ENCODE peak calls at places on chromosome 22, in ten cellular contexts. One of them, this sample, is unnamed.

GRCh38 chr22:27880778-27881394 is 38.2 kb downstream of the PITPNB start:
- DNase-seq in fibroblast of mammary gland: peak
- DNase-seq in NCI-H1417: peak
- DNase-seq in activated T-helper 1 cell treated with Interleukin-2 at 50 U/mL for 16 hours: no peak
- DNase-seq in nephron progenitor cell: peak
- DNase-seq in skeletal muscle cell: peak
- DNase-seq in fibroblast of pulmonary artery: peak
- DNase-seq in NCI-H510A treated with DMSO at 0.1 percent for 48 hours: peak
- DNase-seq in renal cortical epithelial cell: peak
- DNase-seq in mucosa of descending colon: peak
- DNase-seq in this sample: peak

GRCh38 chr22:19901577-19902244 is 39.9 kb upstream of the COMT start:
- DNase-seq in activated T-helper 1 cell treated with Interleukin-2 at 50 U/mL for 16 hours: no peak
- DNase-seq in NCI-H1417: no peak
- DNase-seq in renal cortical epithelial cell: no peak
- DNase-seq in fibroblast of mammary gland: no peak
- DNase-seq in mucosa of descending colon: no peak
- DNase-seq in nephron progenitor cell: no peak
- DNase-seq in NCI-H510A treated with DMSO at 0.1 percent for 48 hours: no peak
- DNase-seq in fibroblast of pulmonary artery: no peak
- DNase-seq in skeletal muscle cell: no peak
- DNase-seq in this sample: no peak

GRCh38 chr22:35812600-35812999 is 94.9 kb downstream of the APOL5 start:
- DNase-seq in NCI-H1417: peak
- DNase-seq in mucosa of descending colon: no peak
- DNase-seq in activated T-helper 1 cell treated with Interleukin-2 at 50 U/mL for 16 hours: no peak
- DNase-seq in NCI-H510A treated with DMSO at 0.1 percent for 48 hours: no peak
- DNase-seq in fibroblast of pulmonary artery: no peak
- DNase-seq in skeletal muscle cell: no peak
- DNase-seq in fibroblast of mammary gland: no peak
- DNase-seq in nephron progenitor cell: no peak
- DNase-seq in renal cortical epithelial cell: no peak
- DNase-seq in this sample: no peak

GRCh38 chr22:26553056-26553752 is 36.7 kb downstream of the TPST2 start:
- DNase-seq in fibroblast of mammary gland: peak
- DNase-seq in NCI-H1417: peak
- DNase-seq in mucosa of descending colon: no peak
- DNase-seq in renal cortical epithelial cell: peak
- DNase-seq in activated T-helper 1 cell treated with Interleukin-2 at 50 U/mL for 16 hours: no peak
- DNase-seq in nephron progenitor cell: no peak
- DNase-seq in NCI-H510A treated with DMSO at 0.1 percent for 48 hours: peak
- DNase-seq in skeletal muscle cell: peak
- DNase-seq in fibroblast of pulmonary artery: peak
- DNase-seq in this sample: peak

GRCh38 chr22:49590381-49590780 is 237.3 kb downstream of the BRD1 start:
- DNase-seq in fibroblast of mammary gland: no peak
- DNase-seq in NCI-H1417: no peak
- DNase-seq in activated T-helper 1 cell treated with Interleukin-2 at 50 U/mL for 16 hours: no peak
- DNase-seq in NCI-H510A treated with DMSO at 0.1 percent for 48 hours: no peak
- DNase-seq in mucosa of descending colon: no peak
- DNase-seq in fibroblast of pulmonary artery: no peak
- DNase-seq in nephron progenitor cell: no peak
- DNase-seq in renal cortical epithelial cell: no peak
- DNase-seq in skeletal muscle cell: no peak
- DNase-seq in this sample: no peak

GRCh38 chr22:44399906-44400762 is 87.4 kb upstream of the SHISAL1 start:
- DNase-seq in fibroblast of mammary gland: no peak
- DNase-seq in fibroblast of pulmonary artery: no peak
- DNase-seq in NCI-H1417: peak
- DNase-seq in nephron progenitor cell: no peak
- DNase-seq in mucosa of descending colon: no peak
- DNase-seq in skeletal muscle cell: no peak
- DNase-seq in NCI-H510A treated with DMSO at 0.1 percent for 48 hours: no peak
- DNase-seq in activated T-helper 1 cell treated with Interleukin-2 at 50 U/mL for 16 hours: no peak
- DNase-seq in renal cortical epithelial cell: no peak
- DNase-seq in this sample: no peak

GRCh38 chr22:37804886-37805857 is 2.6 kb upstream of the GCAT start:
- DNase-seq in mucosa of descending colon: peak
- DNase-seq in fibroblast of pulmonary artery: peak
- DNase-seq in skeletal muscle cell: no peak
- DNase-seq in activated T-helper 1 cell treated with Interleukin-2 at 50 U/mL for 16 hours: peak
- DNase-seq in NCI-H510A treated with DMSO at 0.1 percent for 48 hours: peak
- DNase-seq in nephron progenitor cell: peak
- DNase-seq in NCI-H1417: peak
- DNase-seq in fibroblast of mammary gland: peak
- DNase-seq in renal cortical epithelial cell: peak
- DNase-seq in this sample: peak

GRCh38 chr22:38202437-38203089 is 769 bp downstream of the MAFF start:
- DNase-seq in nephron progenitor cell: peak
- DNase-seq in fibroblast of mammary gland: peak
- DNase-seq in activated T-helper 1 cell treated with Interleukin-2 at 50 U/mL for 16 hours: peak
- DNase-seq in skeletal muscle cell: peak
- DNase-seq in fibroblast of pulmonary artery: peak
- DNase-seq in mucosa of descending colon: peak
- DNase-seq in NCI-H510A treated with DMSO at 0.1 percent for 48 hours: peak
- DNase-seq in NCI-H1417: peak
- DNase-seq in renal cortical epithelial cell: no peak
- DNase-seq in this sample: peak

GRCh38 chr22:32696089-32696488 is 105.4 kb upstream of the TIMP3 start:
- DNase-seq in NCI-H510A treated with DMSO at 0.1 percent for 48 hours: no peak
- DNase-seq in nephron progenitor cell: no peak
- DNase-seq in mucosa of descending colon: no peak
- DNase-seq in fibroblast of mammary gland: peak
- DNase-seq in NCI-H1417: no peak
- DNase-seq in fibroblast of pulmonary artery: no peak
- DNase-seq in skeletal muscle cell: no peak
- DNase-seq in renal cortical epithelial cell: no peak
- DNase-seq in activated T-helper 1 cell treated with Interleukin-2 at 50 U/mL for 16 hours: no peak
- DNase-seq in this sample: no peak

GRCh38 chr22:19767427-19768380 is 7.1 kb downstream of the TBX1 start:
- DNase-seq in nephron progenitor cell: no peak
- DNase-seq in NCI-H1417: no peak
- DNase-seq in skeletal muscle cell: no peak
- DNase-seq in renal cortical epithelial cell: no peak
- DNase-seq in fibroblast of pulmonary artery: no peak
- DNase-seq in activated T-helper 1 cell treated with Interleukin-2 at 50 U/mL for 16 hours: no peak
- DNase-seq in fibroblast of mammary gland: no peak
- DNase-seq in mucosa of descending colon: peak
- DNase-seq in NCI-H510A treated with DMSO at 0.1 percent for 48 hours: no peak
- DNase-seq in this sample: no peak

GRCh38 chr22:24540470-24540869 is 14.5 kb downstream of the GUCD1 start:
- DNase-seq in NCI-H1417: no peak
- DNase-seq in renal cortical epithelial cell: no peak
- DNase-seq in mucosa of descending colon: no peak
- DNase-seq in NCI-H510A treated with DMSO at 0.1 percent for 48 hours: no peak
- DNase-seq in fibroblast of mammary gland: no peak
- DNase-seq in skeletal muscle cell: no peak
- DNase-seq in fibroblast of pulmonary artery: no peak
- DNase-seq in activated T-helper 1 cell treated with Interleukin-2 at 50 U/mL for 16 hours: no peak
- DNase-seq in nephron progenitor cell: no peak
- DNase-seq in this sample: no peak

GRCh38 chr22:21629262-21630149 is at the start of gene YDJC:
- DNase-seq in activated T-helper 1 cell treated with Interleukin-2 at 50 U/mL for 16 hours: peak
- DNase-seq in NCI-H1417: peak
- DNase-seq in skeletal muscle cell: peak
- DNase-seq in renal cortical epithelial cell: peak
- DNase-seq in nephron progenitor cell: peak
- DNase-seq in mucosa of descending colon: peak
- DNase-seq in fibroblast of mammary gland: peak
- DNase-seq in NCI-H510A treated with DMSO at 0.1 percent for 48 hours: peak
- DNase-seq in fibroblast of pulmonary artery: peak
- DNase-seq in this sample: peak

This sample was measured in pancreas.